ENCODE peak calls at places on chromosomes 11 and 22, in ten cellular contexts. P, Z, N, K, F, J, U, X, C and M are unnamed samples.

GRCh38 chr11:126716456-126717083 is 284.0 kb downstream of the KIRREL3 start:
- DNase-seq in P (peak), Z (peak), N (peak), K (peak), F (no peak), J (no peak), U (peak), X (peak), C (no peak), M (no peak)

GRCh38 chr11:45757672-45758071 is 47.3 kb upstream of the SLC35C1 start:
- DNase-seq in P (no peak), Z (no peak), N (no peak), K (no peak), F (no peak), J (no peak), U (no peak), X (no peak), C (no peak), M (no peak)

GRCh38 chr11:64800633-64801464 is 2.2 kb downstream of the MAP4K2 start:
- DNase-seq in P (no peak), Z (no peak), N (no peak), K (peak), F (no peak), J (no peak), U (no peak), X (peak), C (no peak), M (no peak)

GRCh38 chr11:116558504-116559252 is 214.1 kb downstream of the BUD13 start:
- DNase-seq in P (no peak), Z (no peak), N (peak), K (no peak), F (no peak), J (no peak), U (no peak), X (no peak), C (no peak), M (no peak)

GRCh38 chr22:25668437-25668836 is 73.6 kb upstream of the MYO18B start:
- DNase-seq in P (no peak), Z (no peak), N (peak), K (no peak), F (no peak), J (no peak), U (no peak), X (no peak), C (no peak), M (no peak)

GRCh38 chr11:66864924-66865697 is 8.2 kb downstream of the LRFN4 start:
- DNase-seq in P (no peak), Z (no peak), N (peak), K (no peak), F (no peak), J (no peak), U (no peak), X (no peak), C (no peak), M (no peak)

GRCh38 chr22:17103351-17103750 is 17.8 kb downstream of the TMEM121B start:
- DNase-seq in P (no peak), Z (no peak), N (no peak), K (no peak), F (no peak), J (no peak), U (no peak), X (no peak), C (no peak), M (no peak)

GRCh38 chr11:15774021-15774862 is 582.1 kb downstream of the SOX6 start:
- DNase-seq in P (no peak), Z (no peak), N (no peak), K (no peak), F (no peak), J (no peak), U (no peak), X (no peak), C (no peak), M (no peak)

GRCh38 chr11:72930011-72930410 is 115.8 kb downstream of the ATG16L2 start:
- DNase-seq in P (no peak), Z (no peak), N (no peak), K (no peak), F (no peak), J (no peak), U (no peak), X (no peak), C (no peak), M (no peak)

GRCh38 chr11:111018571-111018970 is 227.0 kb upstream of the POU2AF2 start:
- DNase-seq in P (no peak), Z (no peak), N (peak), K (no peak), F (no peak), J (no peak), U (no peak), X (no peak), C (no peak), M (no peak)

GRCh38 chr11:10592331-10592730 is 23.9 kb upstream of the LYVE1 start:
- DNase-seq in P (no peak), Z (no peak), N (peak), K (no peak), F (no peak), J (no peak), U (no peak), X (no peak), C (peak), M (no peak)

GRCh38 chr11:22671751-22672150 is 5.3 kb downstream of the GAS2 start:
- DNase-seq in P (no peak), Z (no peak), N (peak), K (no peak), F (no peak), J (no peak), U (no peak), X (no peak), C (no peak), M (no peak)

GRCh38 chr11:102386376-102386775 is 39.4 kb downstream of the BIRC2 start:
- DNase-seq in P (no peak), Z (no peak), N (no peak), K (no peak), F (no peak), J (no peak), U (no peak), X (no peak), C (no peak), M (no peak)

GRCh38 chr11:69335010-69335409 is 41.1 kb downstream of the MYEOV start:
- DNase-seq in P (no peak), Z (peak), N (no peak), K (no peak), F (no peak), J (no peak), U (peak), X (peak), C (no peak), M (no peak)

GRCh38 chr11:114232400-114233070 is 63.7 kb upstream of the NNMT start:
- DNase-seq in P (no peak), Z (no peak), N (no peak), K (no peak), F (no peak), J (no peak), U (peak), X (no peak), C (peak), M (peak)

GRCh38 chr11:87398913-87399312 is 361.2 kb downstream of the TMEM135 start:
- DNase-seq in P (no peak), Z (no peak), N (peak), K (no peak), F (no peak), J (no peak), U (peak), X (no peak), C (no peak), M (no peak)

GRCh38 chr11:73312806-73313403 is 4.8 kb downstream of the ARHGEF17 start:
- DNase-seq in P (no peak), Z (no peak), N (peak), K (no peak), F (no peak), J (no peak), U (no peak), X (no peak), C (no peak), M (no peak)

GRCh38 chr11:122692444-122692843 is 36.9 kb downstream of the UBASH3B start:
- DNase-seq in P (no peak), Z (no peak), N (no peak), K (no peak), F (no peak), J (no peak), U (no peak), X (no peak), C (no peak), M (no peak)

DNA sequence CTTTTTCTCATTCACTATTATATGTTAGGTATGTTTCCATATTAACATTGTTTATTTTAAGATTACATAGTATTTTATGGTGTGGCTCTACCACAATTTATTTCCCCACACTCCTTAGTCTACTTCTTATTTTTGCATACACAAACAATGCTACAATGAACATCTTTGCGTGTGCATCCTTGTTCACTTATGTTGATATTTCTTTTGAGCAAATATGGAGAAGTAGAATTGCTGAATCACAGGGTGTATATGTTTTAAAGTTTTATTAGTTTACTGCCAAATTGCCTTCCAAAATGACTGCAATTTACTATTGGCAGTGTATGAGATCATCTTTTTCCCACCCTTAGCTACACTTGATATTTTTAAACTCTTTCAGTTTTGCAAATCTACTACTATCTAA is 38.7 kb upstream of the FAR1 start:
- DNase-seq in P (no peak), Z (no peak), N (no peak), K (no peak), F (no peak), J (no peak), U (no peak), X (no peak), C (no peak), M (no peak)
- H3K27ac ChIP-seq in P (no peak), Z (no peak), N (no peak), K (no peak), F (no peak), J (no peak), U (peak), X (no peak), C (no peak), M (no peak)

GRCh38 chr22:28995551-28995950 is 66.1 kb downstream of the C22orf31 start:
- DNase-seq in P (no peak), Z (no peak), N (no peak), K (no peak), F (no peak), J (no peak), U (no peak), X (no peak), C (no peak), M (peak)
- H3K27ac ChIP-seq in P (no peak), Z (no peak), N (no peak), K (no peak), F (no peak), J (no peak), U (no peak), X (no peak), C (no peak), M (no peak)

GRCh38 chr11:63564785-63565350 is 1.7 kb upstream of the PLAAT2 start:
- DNase-seq in P (no peak), Z (peak), N (no peak), K (no peak), F (no peak), J (no peak), U (peak), X (no peak), C (no peak), M (no peak)
- H3K27ac ChIP-seq in P (no peak), Z (peak), N (no peak), K (no peak), F (no peak), J (no peak), U (peak), X (no peak), C (peak), M (no peak)

GRCh38 chr22:29144786-29145160 is 60.9 kb upstream of the EMID1 start:
- DNase-seq in P (no peak), Z (no peak), N (no peak), K (no peak), F (no peak), J (no peak), U (no peak), X (no peak), C (no peak), M (no peak)

GRCh38 chr22:29142116-29142515 is 63.6 kb upstream of the EMID1 start:
- DNase-seq in P (no peak), Z (no peak), N (no peak), K (no peak), F (no peak), J (no peak), U (no peak), X (no peak), C (no peak), M (no peak)

GRCh38 chr22:29146101-29146560 is 59.6 kb upstream of the EMID1 start:
- DNase-seq in P (no peak), Z (no peak), N (no peak), K (no peak), F (no peak), J (no peak), U (no peak), X (no peak), C (no peak), M (no peak)

GRCh38 chr22:29145321-29146072 is 60.2 kb upstream of the EMID1 start:
- DNase-seq in P (no peak), Z (no peak), N (no peak), K (no peak), F (no peak), J (no peak), U (no peak), X (no peak), C (no peak), M (no peak)

GRCh38 chr22:29143848-29144785 is 61.6 kb upstream of the EMID1 start:
- DNase-seq in P (no peak), Z (no peak), N (no peak), K (no peak), F (no peak), J (no peak), U (no peak), X (no peak), C (no peak), M (peak)
- H3K27ac ChIP-seq in P (no peak), Z (no peak), N (no peak), K (no peak), F (no peak), J (no peak), U (no peak), X (no peak), C (no peak), M (peak)